ENCODE peak calls at places on chromosomes 7 and 10, in five cellular contexts. X is H1, R is HCT116, V is SK-N-SH, Q is K562. Y is an unnamed sample. For H3K4me1, the result is how much of the 10 kb centered on the place peaks cover.

GRCh38 chr7:67625257-67625713 is 628.7 kb downstream of the TYW1 start:
- DNase-seq in X (peak), R (peak), V (peak), Q (peak), Y (peak)

GRCh38 chr7:55129409-55130078 is 110.7 kb downstream of the EGFR start:
- DNase-seq in X (no peak), R (no peak), V (no peak), Q (no peak), Y (no peak)

GRCh38 chr7:103598326-103598905 is 152.4 kb upstream of the SLC26A5 start:
- DNase-seq in X (no peak), R (no peak), V (no peak), Q (no peak), Y (no peak)

GRCh38 chr10:2925631-2926030 is 141.7 kb upstream of the PFKP start:
- DNase-seq in X (no peak), R (no peak), V (no peak), Q (no peak), Y (no peak)

GRCh38 chr7:134784251-134785049 is 5.0 kb downstream of the CALD1 start:
- DNase-seq in X (no peak), R (no peak), V (no peak), Q (no peak), Y (no peak)

GRCh38 chr10:55158643-55159042 is 357.6 kb upstream of the PCDH15 start:
- DNase-seq in X (no peak), R (no peak), V (no peak), Q (no peak), Y (no peak)

GRCh38 chr10:79293841-79294705 is 53.2 kb upstream of the PPIF start:
- DNase-seq in X (no peak), R (no peak), V (no peak), Q (no peak), Y (no peak)

GRCh38 chr7:37353949-37354660 is 94.6 kb downstream of the ELMO1 start:
- DNase-seq in X (no peak), R (no peak), V (no peak), Q (no peak), Y (no peak)

GRCh38 chr7:14902589-14902963 is at the start of gene DGKB:
- DNase-seq in X (no peak), R (no peak), V (peak), Q (no peak), Y (no peak)

GRCh38 chr10:116742367-116743265 is at the start of gene HSPA12A:
- DNase-seq in X (no peak), R (peak), V (peak), Q (peak), Y (no peak)

GRCh38 chr7:135232720-135233119 is 918 bp upstream of the STRA8 start:
- DNase-seq in X (no peak), R (peak), V (peak), Q (peak), Y (no peak)

GRCh38 chr7:15889501-15889900 is 203.0 kb upstream of the MEOX2 start:
- DNase-seq in X (no peak), R (peak), V (peak), Q (no peak), Y (peak)

GRCh38 chr10:8844141-8844540 is 789.7 kb downstream of the GATA3 start:
- DNase-seq in X (no peak), R (no peak), V (no peak), Q (no peak), Y (no peak)

GRCh38 chr7:130228840-130229239 is 21.2 kb downstream of the SSMEM1 start:
- DNase-seq in X (no peak), R (no peak), V (peak), Q (no peak), Y (no peak)

GRCh38 chr7:117894037-117894436 is 20.8 kb upstream of the CTTNBP2 start:
- DNase-seq in X (no peak), R (no peak), V (no peak), Q (no peak), Y (no peak)

GRCh38 chr10:48363617-48364355 is 57.3 kb downstream of the MAPK8 start:
- DNase-seq in X (no peak), R (peak), V (peak), Q (peak), Y (peak)

GRCh38 chr7:116455009-116455408 is 44.5 kb upstream of the CAV2 start:
- DNase-seq in X (no peak), R (no peak), V (no peak), Q (no peak), Y (no peak)

GRCh38 chr10:120460776-120461175 is 3.7 kb downstream of the PLPP4 start:
- DNase-seq in X (no peak), R (no peak), V (no peak), Q (peak), Y (no peak)

GRCh38 chr7:128121731-128122576 is 90.7 kb upstream of the LRRC4 start:
- DNase-seq in X (no peak), R (no peak), V (no peak), Q (no peak), Y (no peak)

GRCh38 chr7:92644406-92645113 is 54.4 kb upstream of the FAM133B start:
- DNase-seq in X (no peak), R (no peak), V (no peak), Q (no peak), Y (no peak)

GRCh38 chr7:124879771-124880170 is 49.9 kb downstream of the POT1 start:
- DNase-seq in X (no peak), R (no peak), V (no peak), Q (no peak), Y (no peak)

GRCh38 chr10:123262456-123262855 is 108.3 kb downstream of the BUB3 start:
- DNase-seq in X (no peak), R (no peak), V (no peak), Q (no peak), Y (no peak)

GRCh38 chr7:22393825-22394458 is 37.0 kb upstream of the RAPGEF5 start:
- DNase-seq in X (no peak), R (no peak), V (peak), Q (no peak), Y (no peak)

GRCh38 chr10:92826504-92826903 is 21.8 kb upstream of the EXOC6 start:
- DNase-seq in X (no peak), R (no peak), V (no peak), Q (no peak), Y (no peak)

GRCh38 chr10:102644646-102645387 is 538 bp downstream of the TRIM8 start:
- DNase-seq in X (peak), R (peak), V (peak), Q (no peak), Y (no peak)

GRCh38 chr7:2738110-2738509 is 50.1 kb downstream of the AMZ1 start:
- DNase-seq in X (no peak), R (no peak), V (no peak), Q (no peak), Y (no peak)

GRCh38 chr7:131774419-131775220 is 218.2 kb upstream of the PODXL start:
- DNase-seq in X (no peak), R (no peak), V (no peak), Q (no peak), Y (no peak)

GRCh38 chr7:47326808-47327207 is 255.1 kb downstream of the TNS3 start:
- DNase-seq in X (no peak), R (no peak), V (peak), Q (no peak), Y (no peak)
- H3K4me1 ChIP-seq in X (under half), R (under half), V (under half), Q (under half), Y (under half)

DNA sequence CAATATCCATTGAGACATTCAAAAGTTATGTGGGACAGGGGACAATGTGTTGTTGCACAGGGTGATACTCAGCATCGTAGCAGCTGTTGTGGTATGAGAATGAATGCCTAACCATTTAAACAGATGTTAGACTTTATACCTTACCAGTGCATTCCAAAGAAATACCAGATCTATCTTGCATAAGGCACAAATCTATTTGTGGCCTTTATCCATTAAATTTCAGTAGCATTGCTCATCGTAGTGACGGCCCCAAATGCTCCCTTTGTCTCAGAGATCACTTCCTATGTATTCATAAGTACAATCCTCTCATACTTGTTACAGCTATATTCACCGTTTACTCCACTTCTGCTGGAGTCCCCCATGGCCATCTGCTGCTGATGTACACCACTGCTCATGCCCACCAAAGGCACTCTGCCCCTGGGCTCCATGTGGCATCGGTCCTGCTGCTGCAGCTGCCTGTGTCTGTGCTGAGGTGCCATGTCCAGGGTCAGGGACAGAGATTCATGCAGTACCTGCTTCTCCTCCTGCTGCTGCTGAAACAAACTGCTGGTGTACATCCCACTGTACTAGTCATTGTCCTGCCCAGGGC is 96.3 kb downstream of the CPED1 start:
- DNase-seq in X (no peak), R (no peak), V (peak), Q (no peak), Y (no peak)
- TF ChIP-seq YY1 in X (no peak), R (no peak), V (peak), Q (no peak), Y (no peak)

GRCh38 chr7:121329460-121330052 is 756 bp downstream of the WNT16 start:
- DNase-seq in X (no peak), R (no peak), V (peak), Q (no peak), Y (peak)
- H3K4me3 ChIP-seq in X (peak), R (peak), V (peak), Q (no peak), Y (peak)

GRCh38 chr10:132404911-132405462 is 8.0 kb downstream of the PWWP2B start:
- DNase-seq in X (no peak), R (no peak), V (no peak), Q (no peak), Y (no peak)

GRCh38 chr10:132406750-132407149 is 9.8 kb downstream of the PWWP2B start:
- DNase-seq in X (no peak), R (no peak), V (no peak), Q (no peak), Y (no peak)

GRCh38 chr10:132405463-132405991 is 8.5 kb downstream of the PWWP2B start:
- DNase-seq in X (no peak), R (no peak), V (no peak), Q (no peak), Y (no peak)

GRCh38 chr10:132407243-132407746 is 10.3 kb downstream of the PWWP2B start:
- DNase-seq in X (no peak), R (no peak), V (peak), Q (no peak), Y (no peak)

DNA sequence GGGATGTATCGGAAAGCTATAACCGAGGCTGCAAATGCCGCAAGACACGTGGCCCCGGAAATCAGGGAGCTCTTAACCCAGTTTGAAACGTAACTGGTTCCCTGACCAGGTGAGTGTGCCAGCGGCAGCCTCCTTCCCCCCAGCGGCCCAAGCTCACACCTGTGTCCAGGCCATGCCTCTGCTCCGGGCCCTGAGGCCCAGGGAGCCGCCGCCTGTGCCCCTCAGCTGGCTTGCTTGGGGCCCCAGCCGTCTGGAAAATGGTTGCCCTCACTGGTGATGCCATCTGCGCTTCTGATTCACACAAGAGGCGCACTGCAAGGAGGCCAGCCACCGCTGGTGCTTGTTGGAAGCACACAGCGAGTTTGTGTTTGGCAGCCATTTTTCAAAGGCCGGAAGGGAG is 9.2 kb downstream of the PWWP2B start:
- DNase-seq in X (no peak), R (no peak), V (no peak), Q (no peak), Y (no peak)
- H3K4me1 ChIP-seq in X (under half), R (under half), V (under half), Q (half or more), Y (under half)

GRCh38 chr7:44883961-44884360 is 1.4 kb downstream of the PURB start:
- DNase-seq in X (no peak), R (no peak), V (no peak), Q (no peak), Y (no peak)

GRCh38 chr7:44882899-44883298 is 2.4 kb downstream of the PURB start:
- DNase-seq in X (no peak), R (no peak), V (no peak), Q (no peak), Y (no peak)

GRCh38 chr7:44887293-44887692 is 2.0 kb upstream of the PURB start:
- DNase-seq in X (no peak), R (no peak), V (no peak), Q (no peak), Y (no peak)

GRCh38 chr7:44885394-44886317 is at the start of gene PURB:
- DNase-seq in X (peak), R (peak), V (peak), Q (peak), Y (peak)

GRCh38 chr7:44884553-44885393 is 557 bp downstream of the PURB start:
- DNase-seq in X (no peak), R (no peak), V (peak), Q (peak), Y (peak)
- TF ChIP-seq YY1 in X (peak), R (no peak), V (peak), Q (peak), Y (no peak)

GRCh38 chr10:61941202-61941651 is 39.7 kb downstream of the ARID5B start:
- DNase-seq in X (no peak), R (no peak), V (no peak), Q (no peak), Y (no peak)
- H3K4me3 ChIP-seq in X (no peak), R (no peak), V (no peak), Q (no peak), Y (no peak)

GRCh38 chr10:32983333-32983909 is 25.4 kb upstream of the ITGB1 start:
- DNase-seq in X (no peak), R (peak), V (peak), Q (no peak), Y (no peak)
- H3K4me1 ChIP-seq in X (under half), R (half or more), V (under half), Q (under half), Y (under half)